ENCODE peak calls at places on chromosomes 16 and 17, in four cellular contexts. R, L, D and J are unnamed samples.

GRCh38 chr17:78082988-78083387 is 45.6 kb downstream of the TMC6 start:
- DNase-seq in R (no peak), L (no peak), D (no peak), J (no peak)

GRCh38 chr16:30357085-30357714 is 2.1 kb upstream of the CD2BP2 start:
- DNase-seq in R (no peak), L (no peak), D (peak), J (no peak)

GRCh38 chr16:88914750-88915368 is 48.4 kb upstream of the PABPN1L start:
- DNase-seq in R (no peak), L (no peak), D (no peak), J (no peak)

GRCh38 chr17:78805301-78805700 is 23.2 kb upstream of the CYTH1 start:
- DNase-seq in R (peak), L (no peak), D (no peak), J (peak)

GRCh38 chr17:28750178-28751047 is 6.6 kb downstream of the TRAF4 start:
- DNase-seq in R (peak), L (peak), D (peak), J (peak)

GRCh38 chr16:54655171-54655590 is 275.5 kb upstream of the IRX5 start:
- DNase-seq in R (no peak), L (no peak), D (no peak), J (no peak)

GRCh38 chr16:680967-681745 is 946 bp downstream of the STUB1 start:
- DNase-seq in R (no peak), L (no peak), D (peak), J (no peak)

GRCh38 chr17:77451894-77452852 is 311.4 kb downstream of the SEC14L1 start:
- DNase-seq in R (no peak), L (no peak), D (peak), J (no peak)

GRCh38 chr16:81838794-81839193 is 59.7 kb downstream of the PLCG2 start:
- DNase-seq in R (no peak), L (no peak), D (no peak), J (no peak)

GRCh38 chr17:27545562-27546229 is 85.3 kb upstream of the LGALS9 start:
- DNase-seq in R (no peak), L (no peak), D (no peak), J (no peak)

GRCh38 chr17:31830971-31831755 is 27.9 kb downstream of the COPRS start:
- DNase-seq in R (no peak), L (no peak), D (no peak), J (no peak)

GRCh38 chr16:57112403-57113041 is 20.1 kb downstream of the CPNE2 start:
- DNase-seq in R (no peak), L (no peak), D (no peak), J (no peak)

GRCh38 chr16:85990861-85991301 is 91.9 kb downstream of the IRF8 start:
- DNase-seq in R (no peak), L (peak), D (no peak), J (no peak)

GRCh38 chr17:36609498-36609862 is 8.1 kb downstream of the MRM1 start:
- DNase-seq in R (no peak), L (no peak), D (peak), J (no peak)

GRCh38 chr17:13134106-13134505 is 116.3 kb upstream of the ELAC2 start:
- DNase-seq in R (no peak), L (no peak), D (no peak), J (no peak)

GRCh38 chr17:47872651-47873161 is 21.7 kb upstream of the SP6 start:
- DNase-seq in R (no peak), L (no peak), D (no peak), J (no peak)

GRCh38 chr16:16124438-16124837 is 98.9 kb downstream of the ABCC6 start:
- DNase-seq in R (no peak), L (no peak), D (no peak), J (no peak)